ENCODE peak calls at places on chromosomes 16 and 17, in seven cellular contexts. L is fibroblast of lung, N is mammary epithelial cell, S is neuronal stem cell, P is OCI-LY7, G is H9, D is A549. W is an unnamed sample. For H3K4me1, the result is how much of the 10 kb centered on the place peaks cover.

GRCh38 chr16:86590501-86591144 is 12.3 kb downstream of the FOXL1 start:
- DNase-seq in L (peak), N (peak), S (no peak), P (no peak), G (no peak), D (no peak), W (no peak)

GRCh38 chr16:16096858-16097213 is 126.5 kb downstream of the ABCC6 start:
- DNase-seq in L (no peak), N (no peak), S (no peak), P (no peak), G (no peak), D (no peak), W (no peak)

GRCh38 chr17:16150251-16150859 is 65.0 kb downstream of the NCOR1 start:
- DNase-seq in L (peak), N (peak), S (no peak), P (no peak), G (no peak), D (peak), W (peak)

GRCh38 chr17:48499248-48499647 is 31.6 kb downstream of the HOXB1 start:
- DNase-seq in L (peak), N (peak), S (no peak), P (no peak), G (no peak), D (no peak), W (peak)

GRCh38 chr16:14202697-14203096 is 131.6 kb downstream of the MRTFB start:
- DNase-seq in L (peak), N (peak), S (no peak), P (no peak), G (no peak), D (no peak), W (no peak)

GRCh38 chr17:30433514-30433913 is 43.7 kb upstream of the GOSR1 start:
- DNase-seq in L (peak), N (peak), S (no peak), P (no peak), G (no peak), D (peak), W (peak)

GRCh38 chr16:70523621-70524405 is at the start of gene SF3B3:
- DNase-seq in L (no peak), N (peak), S (peak), P (peak), G (peak), D (peak), W (no peak)

GRCh38 chr17:34301986-34302385 is 16.4 kb downstream of the CCL11 start:
- DNase-seq in L (no peak), N (no peak), S (no peak), P (no peak), G (no peak), D (no peak), W (no peak)

GRCh38 chr17:38416840-38417209 is 11.4 kb upstream of the ARHGAP23 start:
- DNase-seq in L (no peak), N (no peak), S (no peak), P (peak), G (no peak), D (no peak), W (no peak)
- H3K4me1 ChIP-seq in L (under half), N (under half), S (under half), P (half or more), G (under half), D (under half), W (under half)

GRCh38 chr17:66491665-66492064 is 189.3 kb downstream of the PRKCA start:
- DNase-seq in L (no peak), N (no peak), S (no peak), P (no peak), G (no peak), D (no peak), W (no peak)
- H3K27ac ChIP-seq in L (no peak), N (no peak), S (no peak), P (no peak), G (no peak), D (peak), W (no peak)

DNA sequence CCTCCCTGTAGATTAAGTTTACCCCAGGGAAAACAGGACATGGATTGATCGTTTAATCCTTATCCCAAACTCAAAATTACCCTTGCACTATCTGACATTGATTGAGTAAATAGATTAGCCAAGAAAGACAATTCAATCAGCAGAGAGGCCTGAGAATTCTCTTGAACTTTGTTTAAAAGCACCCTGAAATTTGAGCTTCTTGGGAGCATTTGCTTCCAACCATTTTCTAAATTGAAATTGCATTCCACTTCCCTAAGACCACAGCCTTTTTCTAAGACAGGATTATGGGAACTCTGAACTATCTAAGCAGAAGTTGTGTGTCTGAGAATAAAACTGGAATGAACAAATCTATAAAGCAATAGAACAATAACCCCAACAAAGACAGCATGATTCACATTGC is 76.6 kb upstream of the TNRC6A start:
- DNase-seq in L (peak), N (no peak), S (no peak), P (no peak), G (no peak), D (no peak), W (no peak)
- H3K4me2 ChIP-seq in L (no peak), N (no peak), S (no peak), P (no peak), G (no peak), D (peak), W (no peak)

GRCh38 chr16:66278111-66278531 is 88.4 kb upstream of the CDH5 start:
- DNase-seq in L (no peak), N (peak), S (no peak), P (no peak), G (peak), D (no peak), W (peak)

GRCh38 chr16:66273644-66274334 is 92.7 kb upstream of the CDH5 start:
- DNase-seq in L (peak), N (peak), S (no peak), P (no peak), G (peak), D (no peak), W (no peak)

GRCh38 chr16:66274335-66275110 is 92.0 kb upstream of the CDH5 start:
- DNase-seq in L (peak), N (peak), S (no peak), P (peak), G (peak), D (peak), W (no peak)

GRCh38 chr16:66277311-66278070 is 89.0 kb upstream of the CDH5 start:
- DNase-seq in L (no peak), N (no peak), S (no peak), P (no peak), G (peak), D (no peak), W (no peak)

GRCh38 chr16:66275795-66276428 is 90.6 kb upstream of the CDH5 start:
- DNase-seq in L (peak), N (peak), S (no peak), P (peak), G (peak), D (peak), W (peak)
- H3K4me1 ChIP-seq in L (under half), N (half or more), S (under half), P (under half), G (under half), D (under half), W (under half)